ENCODE peak calls at places on chromosomes 3 and 15, in nine cellular contexts. One of them, this sample, is unnamed.

GRCh38 chr3:45123030-45123429 is 23.1 kb downstream of the CDCP1 start:
- DNase-seq in GM03348: peak
- DNase-seq in amniotic stem cell: peak
- DNase-seq in left colon: no peak
- DNase-seq in activated T-cell treated with anti-CD3 and anti-CD28 coated beads, Interleukin-2, amount 50 U/mL, for 1 hour: no peak
- DNase-seq in GM13977: no peak
- DNase-seq in NCI-H2107: no peak
- DNase-seq in NCI-H1694: no peak
- DNase-seq in activated CD8-positive, alpha-beta memory T cell treated with anti-CD3 and anti-CD28 coated beads, Interleukin-2, amount 50 U/mL, for 48 hours: no peak
- DNase-seq in this sample: no peak

GRCh38 chr3:52453496-52454234 is at the start of gene TNNC1:
- DNase-seq in GM03348: no peak
- DNase-seq in amniotic stem cell: no peak
- DNase-seq in left colon: no peak
- DNase-seq in activated T-cell treated with anti-CD3 and anti-CD28 coated beads, Interleukin-2, amount 50 U/mL, for 1 hour: no peak
- DNase-seq in GM13977: no peak
- DNase-seq in NCI-H2107: no peak
- DNase-seq in NCI-H1694: no peak
- DNase-seq in activated CD8-positive, alpha-beta memory T cell treated with anti-CD3 and anti-CD28 coated beads, Interleukin-2, amount 50 U/mL, for 48 hours: no peak
- DNase-seq in this sample: no peak

GRCh38 chr3:195388380-195388779 is 54.4 kb downstream of the ACAP2 start:
- DNase-seq in GM03348: no peak
- DNase-seq in amniotic stem cell: no peak
- DNase-seq in left colon: peak
- DNase-seq in activated T-cell treated with anti-CD3 and anti-CD28 coated beads, Interleukin-2, amount 50 U/mL, for 1 hour: no peak
- DNase-seq in GM13977: no peak
- DNase-seq in NCI-H2107: no peak
- DNase-seq in NCI-H1694: no peak
- DNase-seq in activated CD8-positive, alpha-beta memory T cell treated with anti-CD3 and anti-CD28 coated beads, Interleukin-2, amount 50 U/mL, for 48 hours: no peak
- DNase-seq in this sample: no peak

GRCh38 chr15:57438166-57438565 is 61.9 kb downstream of the CGNL1 start:
- DNase-seq in GM03348: no peak
- DNase-seq in amniotic stem cell: no peak
- DNase-seq in left colon: no peak
- DNase-seq in activated T-cell treated with anti-CD3 and anti-CD28 coated beads, Interleukin-2, amount 50 U/mL, for 1 hour: no peak
- DNase-seq in GM13977: no peak
- DNase-seq in NCI-H2107: no peak
- DNase-seq in NCI-H1694: no peak
- DNase-seq in activated CD8-positive, alpha-beta memory T cell treated with anti-CD3 and anti-CD28 coated beads, Interleukin-2, amount 50 U/mL, for 48 hours: no peak
- DNase-seq in this sample: no peak

GRCh38 chr3:25648107-25648535 is 16.6 kb downstream of the TOP2B start:
- DNase-seq in GM03348: peak
- DNase-seq in amniotic stem cell: peak
- DNase-seq in left colon: peak
- DNase-seq in activated T-cell treated with anti-CD3 and anti-CD28 coated beads, Interleukin-2, amount 50 U/mL, for 1 hour: peak
- DNase-seq in GM13977: peak
- DNase-seq in NCI-H2107: peak
- DNase-seq in NCI-H1694: peak
- DNase-seq in activated CD8-positive, alpha-beta memory T cell treated with anti-CD3 and anti-CD28 coated beads, Interleukin-2, amount 50 U/mL, for 48 hours: peak
- DNase-seq in this sample: peak

GRCh38 chr15:94266789-94267188 is 35.4 kb downstream of the MCTP2 start:
- DNase-seq in GM03348: no peak
- DNase-seq in amniotic stem cell: no peak
- DNase-seq in left colon: no peak
- DNase-seq in activated T-cell treated with anti-CD3 and anti-CD28 coated beads, Interleukin-2, amount 50 U/mL, for 1 hour: no peak
- DNase-seq in GM13977: no peak
- DNase-seq in NCI-H2107: no peak
- DNase-seq in NCI-H1694: no peak
- DNase-seq in activated CD8-positive, alpha-beta memory T cell treated with anti-CD3 and anti-CD28 coated beads, Interleukin-2, amount 50 U/mL, for 48 hours: no peak
- DNase-seq in this sample: no peak

GRCh38 chr15:48596415-48596814 is 49.1 kb downstream of the FBN1 start:
- DNase-seq in GM03348: no peak
- DNase-seq in amniotic stem cell: no peak
- DNase-seq in left colon: no peak
- DNase-seq in activated T-cell treated with anti-CD3 and anti-CD28 coated beads, Interleukin-2, amount 50 U/mL, for 1 hour: no peak
- DNase-seq in GM13977: peak
- DNase-seq in NCI-H2107: no peak
- DNase-seq in NCI-H1694: no peak
- DNase-seq in activated CD8-positive, alpha-beta memory T cell treated with anti-CD3 and anti-CD28 coated beads, Interleukin-2, amount 50 U/mL, for 48 hours: no peak
- DNase-seq in this sample: no peak

GRCh38 chr3:146161725-146162047 is 702 bp upstream of the PLOD2 start:
- DNase-seq in GM03348: peak
- DNase-seq in amniotic stem cell: no peak
- DNase-seq in left colon: peak
- DNase-seq in activated T-cell treated with anti-CD3 and anti-CD28 coated beads, Interleukin-2, amount 50 U/mL, for 1 hour: no peak
- DNase-seq in GM13977: no peak
- DNase-seq in NCI-H2107: no peak
- DNase-seq in NCI-H1694: no peak
- DNase-seq in activated CD8-positive, alpha-beta memory T cell treated with anti-CD3 and anti-CD28 coated beads, Interleukin-2, amount 50 U/mL, for 48 hours: no peak
- DNase-seq in this sample: peak

GRCh38 chr3:141486416-141486734 is 452 bp upstream of the RASA2 start:
- DNase-seq in GM03348: no peak
- DNase-seq in amniotic stem cell: no peak
- DNase-seq in left colon: peak
- DNase-seq in activated T-cell treated with anti-CD3 and anti-CD28 coated beads, Interleukin-2, amount 50 U/mL, for 1 hour: peak
- DNase-seq in GM13977: no peak
- DNase-seq in NCI-H2107: no peak
- DNase-seq in NCI-H1694: no peak
- DNase-seq in activated CD8-positive, alpha-beta memory T cell treated with anti-CD3 and anti-CD28 coated beads, Interleukin-2, amount 50 U/mL, for 48 hours: no peak
- DNase-seq in this sample: no peak

GRCh38 chr3:33750216-33750558 is 32.1 kb upstream of the CLASP2 start:
- DNase-seq in GM03348: no peak
- DNase-seq in amniotic stem cell: no peak
- DNase-seq in left colon: no peak
- DNase-seq in activated T-cell treated with anti-CD3 and anti-CD28 coated beads, Interleukin-2, amount 50 U/mL, for 1 hour: no peak
- DNase-seq in GM13977: no peak
- DNase-seq in NCI-H2107: no peak
- DNase-seq in NCI-H1694: no peak
- DNase-seq in activated CD8-positive, alpha-beta memory T cell treated with anti-CD3 and anti-CD28 coated beads, Interleukin-2, amount 50 U/mL, for 48 hours: no peak
- DNase-seq in this sample: no peak

GRCh38 chr3:94694894-94695293 is 632.0 kb downstream of the NSUN3 start:
- DNase-seq in GM03348: no peak
- DNase-seq in amniotic stem cell: no peak
- DNase-seq in left colon: no peak
- DNase-seq in activated T-cell treated with anti-CD3 and anti-CD28 coated beads, Interleukin-2, amount 50 U/mL, for 1 hour: no peak
- DNase-seq in GM13977: no peak
- DNase-seq in NCI-H2107: no peak
- DNase-seq in NCI-H1694: no peak
- DNase-seq in activated CD8-positive, alpha-beta memory T cell treated with anti-CD3 and anti-CD28 coated beads, Interleukin-2, amount 50 U/mL, for 48 hours: no peak
- DNase-seq in this sample: no peak

GRCh38 chr15:82540055-82540983 is at the start of gene RPS17:
- DNase-seq in GM03348: peak
- DNase-seq in amniotic stem cell: no peak
- DNase-seq in left colon: peak
- DNase-seq in activated T-cell treated with anti-CD3 and anti-CD28 coated beads, Interleukin-2, amount 50 U/mL, for 1 hour: peak
- DNase-seq in GM13977: peak
- DNase-seq in NCI-H2107: no peak
- DNase-seq in NCI-H1694: no peak
- DNase-seq in activated CD8-positive, alpha-beta memory T cell treated with anti-CD3 and anti-CD28 coated beads, Interleukin-2, amount 50 U/mL, for 48 hours: peak
- DNase-seq in this sample: peak